ENCODE peak calls at places on chromosomes 12 and 14, in four cellular contexts. T is activated CD8-positive, alpha-beta T cell treated with anti-CD3 and anti-CD28 coated beads for 36 hours; S is nephron progenitor cell; K is AG09319. L is an unnamed sample.

GRCh38 chr12:630656-631632 is 32.3 kb downstream of the NINJ2 start:
- DNase-seq in T (peak), S (no peak), K (no peak), L (no peak)

GRCh38 chr14:89773644-89774316 is 180.8 kb downstream of the EFCAB11 start:
- DNase-seq in T (peak), K (no peak), S (peak), L (no peak)

GRCh38 chr12:105064564-105065222 is 19.6 kb downstream of the ALDH1L2 start:
- DNase-seq in S (peak), K (no peak), T (no peak), L (no peak)

GRCh38 chr12:52646613-52647012 is 5.4 kb downstream of the KRT2 start:
- DNase-seq in S (no peak), K (no peak), T (no peak), L (no peak)

GRCh38 chr12:132638541-132639408 is 20.2 kb downstream of the P2RX2 start:
- DNase-seq in K (peak), T (no peak), S (peak), L (peak)

GRCh38 chr14:102867826-102868580 is 54.5 kb upstream of the AMN start:
- DNase-seq in K (no peak), T (no peak), S (no peak), L (no peak)

GRCh38 chr12:6891637-6892036 is 13.0 kb upstream of the LRRC23 start:
- DNase-seq in K (no peak), S (no peak), T (peak), L (no peak)

GRCh38 chr12:53461059-53461458 is 9.2 kb downstream of the PCBP2 start:
- DNase-seq in T (no peak), K (no peak), S (no peak), L (no peak)

GRCh38 chr14:93522221-93522620 is 91.5 kb downstream of the UNC79 start:
- DNase-seq in T (no peak), K (no peak), S (no peak), L (no peak)

GRCh38 chr14:72169521-72169920 is 237.3 kb downstream of the RGS6 start:
- DNase-seq in T (peak), S (no peak), K (no peak), L (no peak)

GRCh38 chr14:98189077-98189476 is 1082.9 kb downstream of the BCL11B start:
- DNase-seq in K (no peak), S (no peak), T (peak), L (no peak)

GRCh38 chr14:64569108-64570045 is 19.6 kb downstream of the PPP1R36 start:
- DNase-seq in S (no peak), T (no peak), K (peak), L (peak)

GRCh38 chr14:77616133-77616453 is 344 bp downstream of the SPTLC2 start:
- DNase-seq in T (no peak), K (no peak), S (no peak), L (no peak)

DNA sequence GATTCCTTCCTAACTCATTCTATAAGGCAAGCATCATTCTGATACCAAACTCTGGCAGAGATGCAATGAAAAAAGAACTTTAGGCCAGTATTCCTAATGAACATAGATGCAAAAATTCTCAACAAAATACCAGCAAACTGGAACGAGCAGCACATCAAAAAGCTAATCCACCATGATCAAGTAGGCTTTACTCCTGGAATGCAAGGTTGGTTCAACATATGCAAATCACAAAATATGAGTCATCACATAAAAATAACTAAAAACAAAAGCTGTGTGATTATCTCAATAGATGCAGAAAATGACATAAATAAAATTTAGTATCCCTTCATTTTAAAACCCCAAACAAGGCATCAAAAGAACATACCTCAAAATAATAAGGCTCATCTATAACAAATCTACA is 98.9 kb downstream of the ACSS3 start:
- DNase-seq in T (no peak), K (no peak), S (no peak), L (no peak)
- TF ChIP-seq CTCF in T (no peak), K (no peak), S (no peak), L (no peak)

GRCh38 chr14:104799657-104800599 is 973 bp upstream of the ZBTB42 start:
- DNase-seq in T (peak), S (peak), K (peak), L (no peak)
- TF ChIP-seq CTCF in T (peak), S (peak), K (peak), L (peak)

GRCh38 chr12:130014485-130014807 is 110.6 kb upstream of the TMEM132D start:
- DNase-seq in S (peak), T (peak), K (no peak), L (no peak)
- TF ChIP-seq CTCF in S (no peak), T (no peak), K (no peak), L (no peak)

GRCh38 chr14:21840765-21841164 is 167.1 kb upstream of the OR4E1 start:
- DNase-seq in T (no peak), K (no peak), S (no peak), L (no peak)

GRCh38 chr14:21852061-21852664 is 178.5 kb upstream of the OR4E1 start:
- DNase-seq in S (peak), K (no peak), T (peak), L (no peak)

GRCh38 chr14:21846227-21846885 is 172.7 kb upstream of the OR4E1 start:
- DNase-seq in K (no peak), S (peak), T (peak), L (no peak)
- TF ChIP-seq CTCF in K (peak), S (peak), T (peak), L (peak)